ENCODE peak calls at places on chromosomes 2 and 18, in ten cellular contexts. B is transverse colon, X is heart left ventricle, Y is right lobe of liver, R is A549, G is H1, P is endothelial cell of umbilical vein, T is stomach, J is IMR-90, E is tibial nerve. Z is an unnamed sample. For H3K9me3, the result is how much of the 10 kb centered on the place peaks cover.

GRCh38 chr2:219223831-219224610 is 5.3 kb upstream of the ABCB6 start:
- DNase-seq in B (no peak), X (no peak), Y (no peak), R (no peak), G (no peak), P (no peak), T (no peak), J (no peak), E (no peak), Z (no peak)

GRCh38 chr18:32470136-32470712 is 458 bp downstream of the GAREM1 start:
- DNase-seq in B (peak), X (peak), Y (peak), R (peak), G (no peak), P (peak), T (peak), J (peak), E (peak), Z (peak)

GRCh38 chr2:178394816-178395215 is 56.2 kb downstream of the PRKRA start:
- DNase-seq in B (no peak), X (no peak), Y (no peak), R (no peak), G (no peak), P (no peak), T (no peak), J (no peak), E (no peak), Z (no peak)

GRCh38 chr18:8754995-8755955 is 49.9 kb downstream of the MTCL1 start:
- DNase-seq in B (peak), X (no peak), Y (no peak), R (no peak), G (no peak), P (no peak), T (no peak), J (peak), E (no peak), Z (no peak)

GRCh38 chr2:122575076-122575475 is 819.6 kb downstream of the TSN start:
- DNase-seq in B (no peak), X (no peak), Y (no peak), R (no peak), G (no peak), P (no peak), T (no peak), J (no peak), E (no peak), Z (no peak)

GRCh38 chr2:201806442-201806841 is at the start of gene CDK15:
- DNase-seq in B (no peak), X (no peak), Y (no peak), R (no peak), G (no peak), P (no peak), T (no peak), J (peak), E (no peak), Z (no peak)

GRCh38 chr2:127826047-127826446 is 15.1 kb upstream of the WDR33 start:
- DNase-seq in B (no peak), X (no peak), Y (no peak), R (no peak), G (no peak), P (no peak), T (no peak), J (peak), E (no peak), Z (no peak)

GRCh38 chr2:97741686-97742085 is 28.3 kb downstream of the ZAP70 start:
- DNase-seq in B (no peak), X (no peak), Y (no peak), R (no peak), G (no peak), P (no peak), T (no peak), J (no peak), E (no peak), Z (peak)

GRCh38 chr2:191756753-191757152 is 78.8 kb downstream of the NABP1 start:
- DNase-seq in B (no peak), X (no peak), Y (no peak), R (no peak), G (no peak), P (no peak), T (no peak), J (no peak), E (no peak), Z (no peak)

GRCh38 chr18:23437357-23438045 is 15.6 kb upstream of the RIOK3 start:
- DNase-seq in B (peak), X (peak), Y (peak), R (peak), G (peak), P (peak), T (peak), J (peak), E (peak), Z (peak)

GRCh38 chr2:101007415-101008345 is 5.6 kb downstream of the RPL31 start:
- DNase-seq in B (no peak), X (no peak), Y (no peak), R (peak), G (no peak), P (no peak), T (no peak), J (no peak), E (no peak), Z (no peak)

GRCh38 chr18:50073319-50073718 is 121.6 kb downstream of the MYO5B start:
- DNase-seq in B (no peak), X (no peak), Y (no peak), R (no peak), G (no peak), P (no peak), T (no peak), J (no peak), E (no peak), Z (no peak)

GRCh38 chr18:78562446-78563020 is 417.1 kb upstream of the SALL3 start:
- DNase-seq in B (no peak), X (no peak), Y (no peak), R (no peak), G (no peak), P (no peak), T (no peak), J (no peak), E (no peak), Z (no peak)
- H3K9me3 ChIP-seq in B (under half), X (under half), Y (under half), R (under half), G (under half), P (under half), T (under half), J (half or more), E (under half), Z (under half)

GRCh38 chr2:40032650-40033319 is 253.7 kb upstream of the THUMPD2 start:
- DNase-seq in B (no peak), X (no peak), Y (no peak), R (no peak), G (no peak), P (peak), T (no peak), J (peak), E (no peak), Z (no peak)

GRCh38 chr2:40027968-40028367 is 248.9 kb upstream of the THUMPD2 start:
- DNase-seq in B (no peak), X (no peak), Y (no peak), R (no peak), G (no peak), P (no peak), T (no peak), J (peak), E (no peak), Z (no peak)

GRCh38 chr2:40028792-40029488 is 249.9 kb upstream of the THUMPD2 start:
- DNase-seq in B (no peak), X (no peak), Y (no peak), R (no peak), G (no peak), P (no peak), T (no peak), J (no peak), E (no peak), Z (no peak)

GRCh38 chr2:40033781-40034180 is 254.7 kb upstream of the THUMPD2 start:
- DNase-seq in B (no peak), X (no peak), Y (no peak), R (no peak), G (no peak), P (no peak), T (no peak), J (peak), E (no peak), Z (no peak)

GRCh38 chr2:40030451-40030975 is 251.5 kb upstream of the THUMPD2 start:
- DNase-seq in B (no peak), X (no peak), Y (no peak), R (no peak), G (no peak), P (no peak), T (no peak), J (peak), E (no peak), Z (no peak)
- TF ChIP-seq POLR2A in B (no peak), X (no peak), Y (no peak), R (no peak), G (no peak), P (no peak), T (no peak), J (no peak), E (no peak), Z (no peak)

GRCh38 chr2:216070195-216070594 is 11.4 kb downstream of the PECR start:
- DNase-seq in B (no peak), X (no peak), Y (no peak), R (no peak), G (no peak), P (no peak), T (no peak), J (no peak), E (no peak), Z (no peak)
- TF ChIP-seq CTCF in B (no peak), X (no peak), Y (no peak), R (no peak), G (no peak), P (no peak), T (no peak), J (no peak), E (no peak), Z (no peak)

DNA sequence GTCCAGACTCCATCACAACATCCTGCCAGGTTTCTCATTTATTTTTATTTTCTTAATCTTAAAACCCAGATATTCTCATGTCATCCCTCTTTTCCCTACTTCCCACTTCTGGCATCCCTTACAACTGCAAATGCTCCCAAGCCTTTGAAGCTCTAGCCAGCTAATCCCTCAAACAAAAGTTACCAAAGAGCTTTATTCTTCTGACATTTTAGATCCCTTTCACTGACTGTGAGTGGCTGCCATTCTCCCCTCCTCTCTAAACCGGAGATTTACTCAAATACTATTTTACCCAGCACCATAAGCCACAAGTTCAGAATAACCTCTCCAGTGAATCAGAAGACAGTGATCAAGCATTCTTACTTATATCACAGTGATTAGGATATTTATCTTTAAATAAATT is 569.0 kb upstream of the SYT4 start:
- DNase-seq in B (no peak), X (no peak), Y (no peak), R (no peak), G (no peak), P (no peak), T (no peak), J (no peak), E (no peak), Z (no peak)
- H3K9me3 ChIP-seq in B (under half), X (under half), Y (under half), R (under half), G (under half), P (under half), T (under half), J (under half), E (under half), Z (under half)

DNA sequence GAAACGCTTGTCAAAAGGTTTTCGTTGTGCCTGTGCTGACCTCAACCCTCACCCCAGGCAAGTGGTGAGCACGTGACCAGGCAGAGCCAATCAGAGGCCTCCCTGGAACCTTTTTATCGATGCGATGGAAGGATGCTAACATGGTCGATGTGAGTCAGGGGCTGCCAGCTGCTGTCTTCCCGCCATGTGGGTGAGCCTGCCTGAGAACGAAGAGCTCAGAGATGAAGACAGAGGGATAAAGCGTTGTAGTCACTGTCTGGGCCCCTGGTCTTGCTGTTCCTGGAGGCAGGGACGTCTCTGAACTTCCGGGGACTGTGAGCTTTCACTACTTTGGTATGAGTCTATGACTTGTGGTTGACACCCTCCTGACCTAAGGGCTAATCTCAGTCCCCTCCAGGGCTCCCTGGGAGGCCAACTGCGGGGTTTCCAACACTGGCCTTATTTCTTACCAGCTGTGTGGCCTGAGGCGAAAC is 18.6 kb downstream of the DNMT3A start:
- DNase-seq in B (no peak), X (peak), Y (no peak), R (no peak), G (peak), P (no peak), T (no peak), J (peak), E (no peak), Z (no peak)
- TF ChIP-seq POLR2A in B (no peak), X (no peak), Y (no peak), R (no peak), G (no peak), P (no peak), T (no peak), J (no peak), E (no peak), Z (no peak)